ENCODE peak calls at places on chromosomes 4 and X, in seven cellular contexts. M is upper lobe of right lung; A is heart right ventricle; U is adipocyte; O is CD8-positive, alpha-beta T cell; V is ovary; Y is suprapubic skin. X is an unnamed sample. For H3K4me1, the result is how much of the 10 kb centered on the place peaks cover.

GRCh38 chrX:39725928-39726619 is 371.7 kb downstream of the BCOR start:
- DNase-seq in A (no peak), Y (no peak), O (no peak), V (no peak), U (peak), M (no peak), X (peak)

GRCh38 chrX:149718757-149719156 is 6.9 kb downstream of the MAGEA11 start:
- DNase-seq in Y (no peak), M (no peak), U (no peak), O (no peak), V (no peak), A (no peak), X (no peak)

GRCh38 chr4:27684501-27685077 is 823.9 kb downstream of the STIM2 start:
- DNase-seq in Y (no peak), O (no peak), V (no peak), U (peak), M (peak), A (peak), X (no peak)

GRCh38 chr4:10090467-10091250 is 25.9 kb downstream of the WDR1 start:
- DNase-seq in Y (no peak), U (no peak), V (no peak), O (no peak), A (no peak), M (no peak), X (no peak)

GRCh38 chr4:139368990-139369389 is 66.7 kb upstream of the NDUFC1 start:
- DNase-seq in O (no peak), V (no peak), M (no peak), Y (no peak), U (peak), A (no peak), X (no peak)

GRCh38 chr4:83905952-83906351 is 370.0 kb downstream of the GPAT3 start:
- DNase-seq in U (no peak), V (no peak), Y (no peak), A (no peak), O (no peak), M (no peak), X (no peak)

GRCh38 chr4:149031399-149031798 is 589.2 kb upstream of the NR3C2 start:
- DNase-seq in Y (no peak), M (no peak), A (no peak), U (peak), V (no peak), O (no peak), X (no peak)

GRCh38 chr4:163866728-163867313 is 372.3 kb downstream of the TMA16 start:
- DNase-seq in V (no peak), Y (no peak), U (no peak), A (no peak), O (no peak), M (no peak), X (peak)

GRCh38 chr4:17854076-17854475 is 43.3 kb downstream of the NCAPG start:
- DNase-seq in V (no peak), M (no peak), O (no peak), U (peak), A (no peak), Y (no peak), X (no peak)

GRCh38 chr4:4267981-4268380 is 20.0 kb upstream of the TMEM128 start:
- DNase-seq in Y (no peak), V (no peak), A (no peak), M (no peak), U (no peak), O (no peak), X (peak)

GRCh38 chr4:52861879-52862604 is at the start of gene RASL11B:
- DNase-seq in Y (peak), U (peak), V (peak), A (peak), M (peak), O (peak), X (peak)

GRCh38 chr4:41142356-41142755 is 72.0 kb downstream of the APBB2 start:
- DNase-seq in V (peak), Y (no peak), U (no peak), M (no peak), O (no peak), A (no peak), X (no peak)

GRCh38 chr4:41143721-41144379 is 70.5 kb downstream of the APBB2 start:
- DNase-seq in Y (no peak), A (no peak), V (no peak), M (no peak), O (no peak), U (peak), X (no peak)

GRCh38 chr4:41140410-41140809 is 73.9 kb downstream of the APBB2 start:
- DNase-seq in Y (no peak), O (no peak), A (no peak), U (no peak), M (no peak), V (no peak), X (no peak)

GRCh38 chr4:41142946-41143720 is 71.2 kb downstream of the APBB2 start:
- DNase-seq in M (no peak), U (peak), O (no peak), V (peak), A (peak), Y (no peak), X (peak)

DNA sequence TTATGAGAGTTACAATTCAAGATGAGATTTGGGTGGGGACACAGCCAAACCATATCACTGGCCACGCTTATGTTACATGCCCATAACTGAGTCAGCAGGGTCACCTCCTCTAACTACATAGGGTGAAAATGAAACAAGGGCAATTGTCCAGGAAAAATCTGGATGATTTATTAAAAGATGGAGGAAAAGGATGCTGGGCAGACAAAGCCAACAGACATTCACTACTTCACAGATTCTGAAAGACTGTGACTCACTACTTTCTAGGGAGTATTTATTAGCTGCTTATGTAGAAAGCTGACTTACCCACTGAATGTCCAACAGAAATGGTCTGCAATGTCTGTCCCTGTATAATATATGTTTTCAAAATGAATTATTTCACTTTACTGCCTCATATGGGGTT is 72.4 kb downstream of the APBB2 start:
- DNase-seq in V (no peak), A (no peak), U (peak), M (no peak), O (no peak), Y (no peak), X (peak)
- H3K4me1 ChIP-seq in V (under half), A (under half), U (half or more), M (under half), O (under half), Y (half or more), X (half or more)

DNA sequence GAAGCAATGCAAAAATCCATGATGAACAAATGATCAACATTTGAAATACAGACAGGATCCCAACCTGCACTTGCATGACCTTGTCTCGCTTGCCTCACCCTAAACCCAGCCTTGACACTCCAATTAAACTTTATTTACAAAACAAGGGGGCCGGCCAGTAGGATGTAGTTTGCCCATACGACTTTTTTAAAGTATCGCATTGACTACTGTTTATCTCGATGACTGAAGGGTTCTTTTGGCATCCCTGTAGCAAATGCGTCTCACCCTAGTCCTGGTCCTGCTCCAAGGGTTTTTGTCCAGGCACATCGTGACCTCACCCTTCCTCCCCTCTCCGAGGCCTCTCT is 430 bp upstream of the SLC25A5 start:
- DNase-seq in U (no peak), A (no peak), M (no peak), V (no peak), Y (no peak), O (no peak), X (no peak)
- H3K4me3 ChIP-seq in U (peak), A (peak), M (peak), V (peak), Y (peak), O (peak), X (peak)

DNA sequence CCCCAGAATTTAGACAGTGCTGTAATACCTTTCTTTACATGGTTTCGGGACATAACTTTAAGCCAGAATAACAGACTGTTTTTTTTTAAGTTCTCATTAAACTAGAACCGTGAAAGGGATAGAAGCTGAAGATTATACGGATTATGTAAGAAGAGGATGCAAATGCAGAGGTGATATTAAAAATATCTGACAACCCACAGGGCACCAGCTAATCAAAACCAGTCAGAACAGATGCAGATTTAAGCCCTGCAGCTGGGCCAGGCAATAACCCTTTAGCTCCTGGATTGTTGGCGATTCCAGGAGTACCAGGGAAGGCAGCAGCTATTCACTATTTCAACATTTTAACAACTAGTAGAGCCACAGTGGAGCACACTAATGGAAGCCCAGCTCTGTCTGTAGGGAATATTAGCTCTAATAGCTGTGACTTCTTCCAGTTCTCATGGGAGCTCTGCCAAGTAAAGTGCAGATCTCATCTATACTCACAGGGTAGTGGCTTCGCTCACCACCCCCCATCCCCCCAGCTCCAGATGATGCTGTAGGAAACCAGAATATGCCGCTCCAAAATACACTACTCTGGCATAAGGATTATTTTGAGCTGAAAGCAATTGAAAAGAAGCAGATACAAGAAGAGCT is 13.9 kb downstream of the SCD5 start:
- DNase-seq in O (no peak), A (no peak), Y (no peak), U (no peak), V (no peak), M (no peak), X (peak)
- H3K4me1 ChIP-seq in O (under half), A (under half), Y (under half), U (under half), V (under half), M (under half), X (under half)

DNA sequence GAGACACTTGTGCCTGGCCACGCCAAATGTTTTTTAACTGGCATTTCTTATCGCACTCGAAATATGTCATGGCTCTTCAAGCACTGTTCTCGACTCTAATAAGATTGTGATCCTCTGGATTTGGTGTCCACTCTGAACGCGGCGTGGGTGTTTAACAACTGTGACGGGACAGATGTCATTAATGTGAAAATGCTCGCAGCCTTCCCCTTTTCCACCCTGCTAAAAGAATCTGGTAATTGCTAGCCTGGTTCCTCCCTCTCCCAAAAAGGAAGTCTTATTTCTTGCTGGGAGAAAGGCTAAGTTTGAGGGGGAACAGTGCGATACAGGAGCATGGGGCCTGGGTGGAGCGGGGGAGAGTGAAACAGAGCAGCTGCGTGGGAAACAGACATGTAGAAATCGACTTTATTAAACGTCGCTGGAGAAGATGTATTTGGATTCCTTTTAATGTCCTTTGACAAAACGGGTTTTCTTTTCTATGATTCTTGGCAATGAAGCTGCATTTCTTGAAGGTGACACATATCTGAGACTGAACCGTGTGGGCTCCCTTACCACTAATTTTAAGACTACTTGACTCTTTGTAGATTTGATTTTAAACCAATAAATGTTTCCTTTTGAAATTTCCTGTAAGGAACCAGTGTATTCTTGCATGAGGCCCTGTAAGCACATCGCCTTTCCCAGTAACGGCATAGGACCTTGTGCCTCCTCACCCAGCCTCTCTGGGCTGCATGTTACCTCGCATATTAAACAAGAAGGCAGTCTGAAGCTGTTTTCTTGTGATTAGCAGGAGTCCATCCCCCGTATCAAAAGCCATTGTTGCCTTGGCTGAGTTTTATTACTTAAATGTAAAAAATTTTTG is 17.8 kb downstream of the TBC1D1 start:
- DNase-seq in A (no peak), U (peak), Y (no peak), M (peak), V (peak), O (no peak), X (no peak)
- H3K4me3 ChIP-seq in A (peak), U (no peak), Y (no peak), M (no peak), V (peak), O (no peak), X (no peak)

GRCh38 chr4:41200486-41201017 is 13.8 kb downstream of the APBB2 start:
- DNase-seq in Y (no peak), V (no peak), O (no peak), U (no peak), M (no peak), A (no peak), X (no peak)
- H3K4me1 ChIP-seq in Y (under half), V (under half), O (under half), U (half or more), M (under half), A (half or more), X (under half)

GRCh38 chrX:24153796-24154189 is 4.3 kb downstream of the ZFX start:
- DNase-seq in V (no peak), O (no peak), Y (no peak), A (no peak), U (no peak), M (no peak), X (no peak)

GRCh38 chrX:24149346-24150050 is at the start of gene ZFX:
- DNase-seq in O (peak), U (peak), M (peak), Y (no peak), A (peak), V (peak), X (peak)

GRCh38 chrX:24153175-24153795 is 3.8 kb downstream of the ZFX start:
- DNase-seq in O (peak), Y (no peak), A (no peak), V (no peak), M (no peak), U (peak), X (no peak)

GRCh38 chrX:24150051-24150790 is 692 bp downstream of the ZFX start:
- DNase-seq in M (peak), Y (peak), O (peak), U (peak), V (peak), A (peak), X (peak)

DNA sequence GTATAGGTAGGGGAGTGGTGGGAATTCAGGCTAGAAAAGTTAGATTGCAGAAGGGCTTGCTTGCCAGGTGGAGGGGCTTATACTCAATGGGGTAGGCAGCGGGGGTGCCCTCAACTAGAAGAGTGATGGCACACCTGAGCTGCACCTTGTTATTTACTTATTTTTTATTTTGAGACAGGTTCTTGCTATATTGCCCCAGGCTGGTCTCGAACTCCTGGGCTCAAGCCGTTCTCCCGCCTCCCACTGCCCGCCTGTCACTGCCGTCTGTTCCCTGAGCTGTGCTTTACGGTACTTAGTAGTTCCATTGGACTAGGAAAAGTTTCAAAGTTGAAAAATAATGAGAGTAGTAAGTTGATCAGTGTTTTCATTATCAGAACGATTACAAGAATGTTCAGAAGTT is 2.0 kb downstream of the ZFX start:
- DNase-seq in M (no peak), U (no peak), O (no peak), V (no peak), Y (no peak), A (no peak), X (no peak)
- H3K4me3 ChIP-seq in M (peak), U (peak), O (peak), V (peak), Y (peak), A (peak), X (peak)

GRCh38 chr4:128876194-128876593 is 66.7 kb downstream of the JADE1 start:
- DNase-seq in O (no peak), Y (no peak), V (no peak), A (no peak), U (no peak), M (no peak), X (no peak)
- H3K4me1 ChIP-seq in O (under half), Y (under half), V (under half), A (under half), U (under half), M (under half), X (under half)

DNA sequence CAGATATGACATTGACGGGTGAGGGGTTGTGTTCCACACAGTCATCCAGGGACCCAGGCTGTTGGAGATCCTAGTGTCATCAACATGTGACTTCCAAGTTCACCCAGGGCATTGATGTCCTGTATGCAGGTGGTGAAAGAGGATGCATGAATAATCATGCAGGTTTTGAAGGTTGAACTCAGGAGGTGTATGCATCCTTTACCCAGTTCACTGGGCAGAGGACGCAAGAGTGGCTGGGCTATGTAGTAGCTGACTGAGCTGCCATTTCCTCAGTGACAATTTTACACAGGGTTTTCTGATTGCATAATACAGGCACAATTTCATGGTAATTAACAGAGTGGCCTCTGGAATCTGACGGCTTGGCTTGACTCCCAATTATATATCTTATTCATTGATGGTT is 323.0 kb downstream of the HS3ST1 start:
- DNase-seq in U (no peak), O (no peak), A (no peak), M (no peak), Y (no peak), V (no peak), X (no peak)
- H3K4me3 ChIP-seq in U (no peak), O (no peak), A (no peak), M (no peak), Y (no peak), V (no peak), X (no peak)

GRCh38 chrX:14363719-14364118 is 165.6 kb upstream of the GLRA2 start:
- DNase-seq in U (no peak), M (no peak), A (no peak), O (no peak), Y (no peak), V (no peak), X (no peak)

GRCh38 chrX:14359727-14360126 is 169.6 kb upstream of the GLRA2 start:
- DNase-seq in Y (no peak), O (no peak), M (no peak), A (no peak), V (no peak), U (no peak), X (no peak)

GRCh38 chrX:14359316-14359715 is 170.0 kb upstream of the GLRA2 start:
- DNase-seq in V (no peak), U (no peak), O (no peak), A (no peak), Y (no peak), M (no peak), X (no peak)

GRCh38 chrX:14361430-14361829 is 167.9 kb upstream of the GLRA2 start:
- DNase-seq in O (no peak), U (no peak), M (no peak), A (no peak), Y (no peak), V (no peak), X (no peak)

GRCh38 chrX:14362731-14363130 is 166.6 kb upstream of the GLRA2 start:
- DNase-seq in V (no peak), A (no peak), Y (no peak), O (no peak), M (no peak), U (peak), X (no peak)
- H3K4me1 ChIP-seq in V (under half), A (under half), Y (under half), O (under half), M (under half), U (under half), X (under half)